ENCODE peak calls at places on chromosome 5, in four cellular contexts. J is Peyer's patch, N is cardiac muscle cell, H is aorta. C is an unnamed sample.

GRCh38 chr5:163381832-163382231 is 55.6 kb upstream of the CCNG1 start:
- DNase-seq in H (no peak), J (no peak), N (no peak), C (no peak)

GRCh38 chr5:147578228-147579024 is 68.6 kb upstream of the DPYSL3 start:
- DNase-seq in H (no peak), J (no peak), N (peak; percentile 63), C (no peak)

GRCh38 chr5:57770029-57770428 is 287.4 kb upstream of the ACTBL2 start:
- DNase-seq in H (no peak), N (no peak), J (no peak), C (no peak)

GRCh38 chr5:176740131-176740701 is 70.1 kb upstream of the UNC5A start:
- DNase-seq in H (no peak), N (no peak), J (peak; percentile 22), C (no peak)

GRCh38 chr5:1294839-1295649 is at the start of gene TERT:
- DNase-seq in H (peak; percentile 33), J (peak; percentile 69), N (peak; percentile 59), C (peak; percentile 43)

GRCh38 chr5:139446956-139447779 is 7.8 kb upstream of the DNAJC18 start:
- DNase-seq in H (no peak), J (peak; percentile 9), N (no peak), C (no peak)

GRCh38 chr5:124056326-124057160 is 544.6 kb downstream of the CSNK1G3 start:
- DNase-seq in N (peak; percentile 7), H (no peak), J (peak; percentile 53), C (no peak)

GRCh38 chr5:120604898-120605297 is 140.8 kb downstream of the PRR16 start:
- DNase-seq in H (no peak), J (no peak), N (no peak), C (no peak)

GRCh38 chr5:141778211-141778610 is 96.2 kb upstream of the ARAP3 start:
- DNase-seq in N (no peak), J (no peak), H (no peak), C (no peak)

GRCh38 chr5:45089870-45090269 is 281.1 kb downstream of the MRPS30 start:
- DNase-seq in H (no peak), N (no peak), J (no peak), C (no peak)

GRCh38 chr5:137498736-137499505 is at the start of gene SPOCK1:
- DNase-seq in J (peak; percentile 71), N (peak; percentile 93), H (peak; percentile 72), C (peak; percentile 14)
- H3K4me3 ChIP-seq in J (no peak within 1 kb of the TSS), N (peak within 1 kb of the TSS; percentile 63), H (peak within 1 kb of the TSS; percentile 73), C (no peak within 1 kb of the TSS)

DNA sequence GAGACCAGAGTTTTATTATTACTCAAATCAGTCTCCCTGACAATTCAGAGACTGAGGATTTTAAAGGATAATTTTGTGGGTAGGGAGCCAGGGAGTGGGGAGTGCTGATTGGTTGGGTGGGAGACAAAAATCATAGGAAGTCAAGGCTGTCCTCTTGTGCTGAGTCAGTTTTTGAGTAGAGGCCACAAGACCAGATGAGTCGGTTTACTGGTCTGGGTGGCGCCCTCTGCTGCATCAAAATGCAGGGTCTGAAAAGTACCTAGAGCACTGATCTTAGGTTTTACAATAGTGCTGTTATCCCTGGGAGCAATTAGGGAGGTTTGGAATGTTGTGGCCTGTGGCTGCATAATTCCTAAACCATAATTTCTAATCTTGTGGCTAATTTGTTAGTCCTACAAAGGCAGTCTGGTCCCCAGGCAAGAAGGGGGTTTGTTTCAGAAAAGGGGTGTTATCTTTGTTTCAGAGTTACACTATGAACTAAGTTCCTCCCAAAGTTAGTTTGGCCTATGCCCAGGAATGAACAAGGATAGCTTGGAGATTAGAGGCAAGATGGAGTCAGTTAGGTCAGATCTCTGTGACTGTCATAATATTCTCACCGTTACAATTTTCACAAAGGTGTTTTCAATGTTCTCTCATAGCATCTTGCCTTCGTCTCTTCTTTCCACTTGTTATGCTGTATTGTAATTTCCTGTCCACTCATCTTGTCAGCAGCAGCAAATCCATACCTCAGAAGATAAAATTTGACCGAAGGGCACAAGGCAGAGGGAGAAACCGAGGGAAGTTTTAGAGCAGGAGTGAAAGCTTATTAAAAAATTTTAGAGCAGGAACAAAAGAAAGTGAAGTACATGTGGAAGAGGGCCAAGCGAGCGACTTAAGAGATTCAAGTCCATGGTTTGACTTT is 59.2 kb upstream of the CLINT1 start:
- DNase-seq in J (peak; percentile 88), H (peak; percentile 78), N (peak; percentile 61), C (peak; percentile 66)
- H3K27ac ChIP-seq in J (peak overlapping the region; percentile 89), H (no peak overlapping the region), N (no peak overlapping the region), C (no peak overlapping the region)

GRCh38 chr5:16934669-16935068 is 1.4 kb downstream of the MYO10 start:
- DNase-seq in N (peak; percentile 24), J (no peak), H (no peak), C (no peak)
- H3K27me3 ChIP-seq in N (peaks cover 20% of the 10 kb centered on the region), J (no peaks in the 10 kb centered on the region), H (no peaks in the 10 kb centered on the region), C (peaks cover 8% of the 10 kb centered on the region)

GRCh38 chr5:173538654-173539053 is 77.8 kb downstream of the BOD1 start:
- DNase-seq in H (no peak), J (no peak), N (no peak), C (no peak)
- H3K4me3 ChIP-seq in H (no peak overlapping the region), J (no peak overlapping the region), N (no peak overlapping the region), C (no peak overlapping the region)

GRCh38 chr5:168360521-168361285 is 69.3 kb downstream of the WWC1 start:
- DNase-seq in N (no peak), H (no peak), J (no peak), C (no peak)

GRCh38 chr5:168364738-168365550 is 73.5 kb downstream of the WWC1 start:
- DNase-seq in H (no peak), N (peak; percentile 66), J (no peak), C (no peak)

GRCh38 chr5:168359820-168360460 is 68.5 kb downstream of the WWC1 start:
- DNase-seq in J (no peak), H (no peak), N (no peak), C (no peak)

GRCh38 chr5:168364151-168364661 is 72.8 kb downstream of the WWC1 start:
- DNase-seq in J (no peak), N (no peak), H (no peak), C (no peak)

DNA sequence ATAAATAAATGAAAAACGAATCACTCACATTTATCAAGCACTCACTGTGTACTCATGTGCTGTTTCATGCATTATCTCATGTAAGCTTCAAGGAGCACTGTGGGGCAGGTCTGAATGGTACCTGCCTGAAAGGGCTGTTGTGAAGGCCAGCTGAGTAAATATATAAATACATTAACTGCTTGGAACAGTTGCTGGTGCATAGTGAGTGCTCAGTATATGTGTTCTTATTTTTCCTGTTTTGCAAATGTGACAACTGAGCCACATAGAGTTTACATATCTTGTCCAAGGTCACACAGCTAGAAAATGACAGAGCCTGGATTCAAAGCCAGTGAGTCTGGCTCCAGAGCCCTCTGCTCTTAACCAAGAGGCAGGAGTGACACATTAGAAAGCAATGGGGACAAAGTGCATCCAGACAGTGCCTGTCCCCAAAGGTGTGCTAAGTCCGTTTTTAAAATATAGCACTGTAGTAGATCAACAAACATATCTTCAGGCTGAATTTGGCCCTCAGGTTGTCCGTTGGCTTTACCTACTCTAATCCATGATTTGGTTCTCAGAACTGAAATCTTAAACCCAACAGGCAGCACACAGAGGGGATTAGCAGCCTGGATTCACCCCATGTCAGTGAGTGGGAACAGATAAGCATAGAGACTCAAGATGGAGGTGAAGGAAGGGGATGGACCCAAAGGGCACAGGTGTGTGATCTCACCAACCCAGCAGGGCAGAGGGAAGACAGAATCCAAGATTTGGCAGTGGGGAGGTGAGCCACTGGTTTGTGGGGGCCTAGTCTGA is 70.8 kb downstream of the WWC1 start:
- DNase-seq in H (no peak), N (no peak), J (peak; percentile 66), C (no peak)
- H3K27ac ChIP-seq in H (no peak overlapping the region), N (no peak overlapping the region), J (peak overlapping the region; percentile 47), C (no peak overlapping the region)

GRCh38 chr5:5381259-5382006 is 41.0 kb upstream of the ICE1 start:
- DNase-seq in H (no peak), N (no peak), J (no peak), C (no peak)

GRCh38 chr5:5385326-5385725 is 37.2 kb upstream of the ICE1 start:
- DNase-seq in H (no peak), J (no peak), N (no peak), C (no peak)

GRCh38 chr5:5384634-5385033 is 37.8 kb upstream of the ICE1 start:
- DNase-seq in N (no peak), J (no peak), H (no peak), C (no peak)

GRCh38 chr5:5386329-5386728 is 36.1 kb upstream of the ICE1 start:
- DNase-seq in H (no peak), J (no peak), N (no peak), C (no peak)

DNA sequence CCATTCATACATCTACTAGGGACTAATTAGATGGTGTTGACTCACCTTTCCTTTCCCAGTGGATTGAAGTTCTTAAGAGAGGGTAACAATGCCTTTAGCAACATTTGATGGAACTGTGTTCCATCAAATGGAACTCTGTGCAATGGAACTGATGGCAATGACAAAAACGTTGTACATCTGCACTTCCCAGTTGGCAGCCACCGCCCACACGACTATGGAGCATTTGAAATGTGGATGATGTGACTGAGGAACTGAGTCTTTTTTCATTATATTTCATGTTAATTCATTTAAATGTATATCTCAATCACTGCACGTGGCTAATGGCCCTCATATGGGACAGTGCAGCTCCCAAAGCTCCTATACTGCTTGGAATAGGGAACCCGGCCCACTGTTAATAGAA is 39.0 kb upstream of the ICE1 start:
- DNase-seq in H (no peak), J (no peak), N (no peak), C (no peak)
- H3K27me3 ChIP-seq in H (no peaks in the 10 kb centered on the region), J (no peaks in the 10 kb centered on the region), N (no peaks in the 10 kb centered on the region), C (no peaks in the 10 kb centered on the region)

DNA sequence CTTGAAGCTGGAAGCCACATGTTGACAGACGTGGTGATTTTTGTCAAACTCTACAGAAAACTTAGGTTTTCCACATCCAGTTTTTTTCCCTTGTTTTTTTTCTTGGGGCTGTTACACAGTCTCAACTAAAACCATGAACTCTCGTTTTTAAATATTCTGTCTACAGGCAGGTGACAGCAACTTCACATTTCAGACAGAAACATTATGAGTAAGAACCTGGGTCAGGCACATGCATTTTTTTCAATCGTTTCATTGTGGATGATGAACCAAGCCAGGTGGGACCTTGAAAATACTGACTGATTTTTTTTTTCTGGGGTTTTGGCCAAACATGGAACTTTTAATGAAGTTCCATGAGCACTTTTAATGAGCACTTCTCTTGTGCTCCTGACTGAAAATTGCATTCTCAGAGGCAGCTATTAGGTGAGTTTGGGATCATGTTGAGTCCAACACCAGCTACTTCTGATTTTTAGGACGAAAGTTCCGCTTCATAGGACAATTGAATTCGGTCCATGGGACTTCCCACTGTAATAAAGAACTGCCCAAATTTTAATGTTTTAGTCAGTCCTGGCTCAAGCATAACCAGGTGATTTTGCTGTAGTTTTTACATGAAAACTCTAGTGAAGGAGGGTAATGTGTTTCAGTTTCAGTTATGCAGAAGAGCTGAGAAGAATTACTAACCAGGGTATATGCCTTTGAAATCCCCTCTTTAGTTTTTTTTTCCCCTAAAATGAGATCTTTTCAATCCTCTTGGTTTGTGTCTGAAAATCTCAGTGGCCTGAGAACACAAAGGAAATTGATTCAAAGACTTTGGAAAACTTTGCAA is 93.2 kb upstream of the ADAMTS16 start:
- DNase-seq in J (no peak), H (no peak), N (no peak), C (no peak)
- H3K4me3 ChIP-seq in J (no peak overlapping the region), H (no peak overlapping the region), N (no peak overlapping the region), C (no peak overlapping the region)

GRCh38 chr5:122774861-122775712 is at the start of gene SNX2:
- DNase-seq in J (peak; percentile 98), H (peak; percentile 97), N (peak; percentile 96), C (peak; percentile 90)
- H3K27ac ChIP-seq in J (peak within 1 kb of the TSS; percentile 87), H (peak within 1 kb of the TSS; percentile 73), N (peak within 1 kb of the TSS; percentile 92), C (peak within 1 kb of the TSS; percentile 85)

C was measured in CD8-positive, alpha-beta memory T cell.